ENCODE peak calls at places on chromosome 7, in six cellular contexts. O, Z, P, H, M and L are unnamed samples.

GRCh38 chr7:117673839-117674238 is 194.0 kb downstream of the CFTR start:
- DNase-seq in O (no peak), Z (no peak), P (no peak), H (peak; percentile 71), M (peak; percentile 75), L (no peak)

GRCh38 chr7:69612981-69613380 is 14.7 kb downstream of the AUTS2 start:
- DNase-seq in O (no peak), Z (no peak), P (no peak), H (no peak), M (no peak), L (no peak)

GRCh38 chr7:110514973-110515372 is 576.0 kb upstream of the LRRN3 start:
- DNase-seq in O (no peak), Z (no peak), P (no peak), H (no peak), M (no peak), L (no peak)

GRCh38 chr7:127107601-127108007 is 145.1 kb downstream of the GRM8 start:
- DNase-seq in O (peak; percentile 21), Z (peak; percentile 16), P (no peak), H (peak; percentile 57), M (peak; percentile 51), L (peak; percentile 1)

GRCh38 chr7:47720141-47720906 is 138.4 kb upstream of the TNS3 start:
- DNase-seq in O (peak; percentile 74), Z (peak; percentile 53), P (no peak), H (no peak), M (peak; percentile 87), L (peak; percentile 69)

GRCh38 chr7:34315032-34315431 is 343.0 kb upstream of the NPSR1 start:
- DNase-seq in O (no peak), Z (no peak), P (peak; percentile 68), H (no peak), M (peak; percentile 89), L (no peak)

GRCh38 chr7:135361788-135362187 is 128.2 kb downstream of the STRA8 start:
- DNase-seq in O (no peak), Z (no peak), P (no peak), H (no peak), M (no peak), L (no peak)

GRCh38 chr7:36182854-36183604 is 30.0 kb downstream of the EEPD1 start:
- DNase-seq in O (no peak), Z (no peak), P (no peak), H (no peak), M (no peak), L (no peak)

GRCh38 chr7:116598278-116598677 is 73.4 kb downstream of the CAV1 start:
- DNase-seq in O (no peak), Z (no peak), P (no peak), H (peak; percentile 35), M (no peak), L (no peak)

GRCh38 chr7:32163141-32163806 is 93.1 kb upstream of the PDE1C start:
- DNase-seq in O (peak; percentile 61), Z (peak; percentile 52), P (peak; percentile 75), H (peak; percentile 94), M (peak; percentile 94), L (no peak)

GRCh38 chr7:135620980-135621850 is 41.1 kb upstream of the STMP1 start:
- DNase-seq in O (peak; percentile 26), Z (peak; percentile 47), P (peak; percentile 80), H (peak; percentile 89), M (peak; percentile 91), L (peak; percentile 75)

GRCh38 chr7:155270876-155271275 is 26.8 kb upstream of the INSIG1 start:
- DNase-seq in O (no peak), Z (no peak), P (no peak), H (no peak), M (no peak), L (no peak)

GRCh38 chr7:98281757-98282652 is 519 bp downstream of the BRI3 start:
- DNase-seq in O (peak; percentile 47), Z (no peak), P (no peak), H (no peak), M (no peak), L (no peak)

GRCh38 chr7:157785021-157785441 is 448.2 kb downstream of the DNAJB6 start:
- DNase-seq in O (no peak), Z (no peak), P (no peak), H (no peak), M (no peak), L (no peak)

GRCh38 chr7:132134814-132135445 is 441.3 kb downstream of the PLXNA4 start:
- DNase-seq in O (no peak), Z (no peak), P (no peak), H (peak; percentile 63), M (no peak), L (no peak)

GRCh38 chr7:91249506-91250233 is 14.6 kb upstream of the FZD1 start:
- DNase-seq in O (no peak), Z (peak; percentile 43), P (no peak), H (peak; percentile 78), M (peak; percentile 68), L (no peak)

GRCh38 chr7:137953692-137954470 is 48.0 kb downstream of the CREB3L2 start:
- DNase-seq in O (no peak), Z (no peak), P (no peak), H (peak; percentile 75), M (peak; percentile 60), L (no peak)

GRCh38 chr7:108376206-108376605 is 80.0 kb downstream of the NRCAM start:
- DNase-seq in O (no peak), Z (no peak), P (no peak), H (no peak), M (no peak), L (no peak)

GRCh38 chr7:31883761-31884164 is 186.4 kb downstream of the PDE1C start:
- DNase-seq in O (no peak), Z (no peak), P (peak; percentile 47), H (peak; percentile 77), M (peak; percentile 59), L (no peak)

GRCh38 chr7:101945034-101945758 is 127.8 kb downstream of the CUX1 start:
- DNase-seq in O (no peak), Z (no peak), P (no peak), H (no peak), M (no peak), L (no peak)

GRCh38 chr7:101948650-101949049 is 131.2 kb downstream of the CUX1 start:
- DNase-seq in O (no peak), Z (no peak), P (no peak), H (no peak), M (no peak), L (no peak)

GRCh38 chr7:101950450-101951119 is 133.2 kb downstream of the CUX1 start:
- DNase-seq in O (no peak), Z (no peak), P (no peak), H (peak; percentile 40), M (peak; percentile 88), L (peak; percentile 42)

GRCh38 chr7:101944611-101945010 is 127.2 kb downstream of the CUX1 start:
- DNase-seq in O (no peak), Z (no peak), P (no peak), H (no peak), M (no peak), L (no peak)

GRCh38 chr7:101947899-101948298 is 130.5 kb downstream of the CUX1 start:
- DNase-seq in O (peak; percentile 85), Z (no peak), P (no peak), H (no peak), M (peak; percentile 58), L (no peak)
- H3K4me3 ChIP-seq in O (no peak overlapping the region), Z (no peak overlapping the region), P (no peak overlapping the region), H (no peak overlapping the region), M (no peak overlapping the region), L (no peak overlapping the region)

GRCh38 chr7:322111-322671 is 32.2 kb downstream of the FOXL3 start:
- DNase-seq in O (peak; percentile 56), Z (peak; percentile 45), P (no peak), H (peak; percentile 81), M (peak; percentile 41), L (no peak)
- H3K4me3 ChIP-seq in O (peak overlapping the region; percentile 19), Z (no peak overlapping the region), P (no peak overlapping the region), H (no peak overlapping the region), M (no peak overlapping the region), L (no peak overlapping the region)

DNA sequence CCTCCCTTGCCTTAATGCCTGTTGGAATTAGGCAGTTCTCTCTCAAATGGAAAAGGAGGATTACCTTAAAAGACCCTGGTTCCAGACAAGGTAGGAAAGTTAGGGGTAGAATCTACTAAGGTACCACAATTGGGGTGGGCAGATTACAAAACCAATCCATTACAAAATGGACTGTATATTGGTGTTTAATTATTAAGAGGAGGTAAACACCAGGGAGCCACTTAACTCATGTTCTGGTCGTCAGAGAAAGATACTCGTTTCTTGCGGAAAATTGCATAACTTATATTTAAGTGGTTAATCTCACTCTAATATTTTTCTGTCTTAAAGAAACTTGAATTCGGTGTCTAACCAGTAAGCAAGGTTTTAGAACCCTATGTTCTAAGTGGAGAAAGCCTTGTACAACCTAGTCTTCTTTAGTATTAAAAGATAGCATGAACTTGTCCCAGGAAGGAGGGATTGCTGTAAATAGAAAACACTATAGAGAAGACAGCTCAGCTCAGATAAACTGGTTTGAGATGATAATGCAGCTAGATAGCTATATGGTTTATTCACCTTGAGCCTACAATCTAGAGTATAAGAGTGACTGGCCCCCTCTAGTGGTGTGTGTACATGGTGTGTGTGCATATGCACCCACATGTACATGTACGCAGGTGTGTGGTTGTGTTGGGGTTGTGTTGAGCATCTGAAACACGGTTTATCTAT is 58.0 kb upstream of the STRIP2 start:
- DNase-seq in O (no peak), Z (peak; percentile 29), P (no peak), H (peak; percentile 71), M (peak; percentile 31), L (no peak)
- H3K4me3 ChIP-seq in O (no peak overlapping the region), Z (no peak overlapping the region), P (no peak overlapping the region), H (no peak overlapping the region), M (no peak overlapping the region), L (no peak overlapping the region)

DNA sequence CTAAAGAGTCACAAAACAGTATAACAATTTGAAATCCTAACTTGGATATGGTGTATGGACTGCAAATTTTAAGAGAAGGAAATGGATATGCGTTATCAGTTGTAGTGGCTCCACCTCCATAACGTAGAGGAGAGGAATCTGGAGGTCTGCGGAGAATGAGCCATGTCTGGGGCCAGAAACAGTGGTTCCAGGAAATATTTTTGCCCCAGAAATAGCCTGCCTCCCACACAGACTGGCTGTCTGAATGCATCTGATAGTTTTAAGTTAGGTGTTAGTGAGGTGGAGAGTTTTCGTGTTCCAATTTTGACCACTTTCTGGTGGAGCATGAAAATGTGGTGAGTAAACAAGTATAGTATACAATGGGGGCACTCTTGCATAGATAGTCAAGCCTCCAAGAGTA is 1.6 kb downstream of the PHTF2 start:
- DNase-seq in O (no peak), Z (no peak), P (no peak), H (no peak), M (peak; percentile 68), L (no peak)
- H3K4me3 ChIP-seq in O (peak overlapping the region; percentile 88), Z (no peak overlapping the region), P (no peak overlapping the region), H (peak overlapping the region; percentile 86), M (peak overlapping the region; percentile 90), L (peak overlapping the region; percentile 79)